ENCODE peak calls at places on chromosomes 7 and 10, in six cellular contexts. D is A549, H is progenitor cell of endocrine pancreas, T is K562, J is NB4, C is mammary epithelial cell. Z is an unnamed sample.

GRCh38 chr10:5234106-5234877 is 37.7 kb downstream of the AKR1C4 start:
- DNase-seq in D (peak), H (no peak), T (no peak), J (peak), C (peak), Z (no peak)

GRCh38 chr10:18312385-18313145 is 172.3 kb downstream of the CACNB2 start:
- DNase-seq in D (peak), H (no peak), T (peak), J (peak), C (peak), Z (peak)

GRCh38 chr7:31263363-31263762 is 77.2 kb downstream of the NEUROD6 start:
- DNase-seq in D (no peak), H (no peak), T (no peak), J (no peak), C (peak), Z (no peak)

GRCh38 chr7:80463272-80463920 is 48.5 kb downstream of the GNAT3 start:
- DNase-seq in D (peak), H (no peak), T (no peak), J (no peak), C (no peak), Z (no peak)

GRCh38 chr10:30160431-30160982 is 101.1 kb upstream of the JCAD start:
- DNase-seq in D (no peak), H (no peak), T (peak), J (no peak), C (no peak), Z (no peak)

GRCh38 chr10:89029201-89029600 is 38.6 kb downstream of the FAS start:
- DNase-seq in D (no peak), H (no peak), T (no peak), J (no peak), C (no peak), Z (no peak)

GRCh38 chr10:373516-374309 is 238.5 kb downstream of the ZMYND11 start:
- DNase-seq in D (peak), H (no peak), T (no peak), J (no peak), C (peak), Z (peak)

GRCh38 chr10:31582365-31583052 is 263.5 kb downstream of the ZEB1 start:
- DNase-seq in D (peak), H (no peak), T (no peak), J (no peak), C (no peak), Z (peak)

GRCh38 chr10:51832652-51833383 is 133.4 kb upstream of the CSTF2T start:
- DNase-seq in D (peak), H (no peak), T (no peak), J (peak), C (peak), Z (peak)

GRCh38 chr7:81845628-81846259 is 75.9 kb upstream of the HGF start:
- DNase-seq in D (no peak), H (no peak), T (no peak), J (peak), C (no peak), Z (no peak)

GRCh38 chr7:149772236-149772820 is 1.1 kb downstream of the ZNF467 start:
- DNase-seq in D (no peak), H (peak), T (peak), J (no peak), C (no peak), Z (no peak)

GRCh38 chr10:84293574-84294016 is 34.8 kb upstream of the CCSER2 start:
- DNase-seq in D (no peak), H (no peak), T (peak), J (peak), C (no peak), Z (no peak)

GRCh38 chr7:5228066-5228465 is 38.0 kb downstream of the WIPI2 start:
- DNase-seq in D (no peak), H (no peak), T (no peak), J (no peak), C (no peak), Z (no peak)

GRCh38 chr7:130904031-130904757 is 170.2 kb upstream of the KLF14 start:
- DNase-seq in D (peak), H (no peak), T (peak), J (no peak), C (peak), Z (peak)

GRCh38 chr7:135537905-135538304 is 19.8 kb upstream of the NUP205 start:
- DNase-seq in D (no peak), H (no peak), T (no peak), J (peak), C (no peak), Z (no peak)

GRCh38 chr7:81669476-81670105 is 100.3 kb downstream of the HGF start:
- DNase-seq in D (peak), H (no peak), T (no peak), J (no peak), C (no peak), Z (no peak)

GRCh38 chr10:124091646-124092269 is 1.6 kb downstream of the CHST15 start:
- DNase-seq in D (no peak), H (peak), T (no peak), J (no peak), C (peak), Z (no peak)

GRCh38 chr10:77546048-77546447 is 91.6 kb downstream of the KCNMA1 start:
- DNase-seq in D (no peak), H (no peak), T (no peak), J (no peak), C (no peak), Z (no peak)

GRCh38 chr10:129659881-129660280 is 192.8 kb downstream of the MGMT start:
- DNase-seq in D (no peak), H (no peak), T (no peak), J (peak), C (no peak), Z (no peak)

GRCh38 chr10:57955076-57955475 is 312.6 kb downstream of the IPMK start:
- DNase-seq in D (no peak), H (no peak), T (no peak), J (no peak), C (peak), Z (no peak)

GRCh38 chr10:106082865-106083264 is 1081.6 kb downstream of the SORCS1 start:
- DNase-seq in D (no peak), H (no peak), T (no peak), J (no peak), C (no peak), Z (no peak)

GRCh38 chr10:63885159-63885558 is 364.0 kb downstream of the REEP3 start:
- DNase-seq in D (no peak), H (no peak), T (no peak), J (no peak), C (no peak), Z (no peak)

GRCh38 chr7:47228386-47229014 is 353.4 kb downstream of the TNS3 start:
- DNase-seq in D (peak), H (no peak), T (peak), J (peak), C (no peak), Z (no peak)

GRCh38 chr7:116802784-116803183 is 59.6 kb upstream of the CAPZA2 start:
- DNase-seq in D (peak), H (no peak), T (peak), J (peak), C (peak), Z (peak)

GRCh38 chr7:49255061-49255460 is 330.7 kb downstream of the CDC14C start:
- DNase-seq in D (no peak), H (no peak), T (no peak), J (no peak), C (peak), Z (no peak)

GRCh38 chr7:1466524-1467271 is 7.4 kb upstream of the MICALL2 start:
- DNase-seq in D (peak), H (no peak), T (peak), J (no peak), C (no peak), Z (no peak)

GRCh38 chr7:80703272-80703671 is 64.8 kb downstream of the CD36 start:
- DNase-seq in D (no peak), H (no peak), T (no peak), J (no peak), C (no peak), Z (no peak)

GRCh38 chr10:55628260-55628701 is 732.8 kb downstream of the ZWINT start:
- DNase-seq in D (peak), H (peak), T (no peak), J (no peak), C (no peak), Z (no peak)

GRCh38 chr7:136002802-136003201 is 25.6 kb upstream of the MTPN start:
- DNase-seq in D (no peak), H (no peak), T (no peak), J (no peak), C (no peak), Z (no peak)

GRCh38 chr7:82167568-82168314 is 275.8 kb downstream of the CACNA2D1 start:
- DNase-seq in D (peak), H (no peak), T (no peak), J (no peak), C (no peak), Z (no peak)

GRCh38 chr7:42214063-42214679 is 22.8 kb downstream of the GLI3 start:
- DNase-seq in D (no peak), H (no peak), T (no peak), J (no peak), C (no peak), Z (no peak)

GRCh38 chr7:99829520-99830160 is 1.8 kb downstream of the CYP3A43 start:
- DNase-seq in D (no peak), H (no peak), T (no peak), J (no peak), C (peak), Z (no peak)

GRCh38 chr7:157032128-157032527 is 21.7 kb upstream of the MNX1 start:
- DNase-seq in D (no peak), H (no peak), T (no peak), J (no peak), C (no peak), Z (no peak)

GRCh38 chr7:50304158-50304910 is at the start of gene IKZF1:
- DNase-seq in D (no peak), H (peak), T (peak), J (peak), C (peak), Z (no peak)

GRCh38 chr7:111232249-111233084 is 141.5 kb downstream of the LRRN3 start:
- DNase-seq in D (peak), H (no peak), T (no peak), J (peak), C (peak), Z (no peak)

GRCh38 chr7:156861212-156861611 is 31.8 kb downstream of the LMBR1 start:
- DNase-seq in D (no peak), H (no peak), T (no peak), J (no peak), C (no peak), Z (no peak)

GRCh38 chr10:3472705-3473078 is 300.1 kb upstream of the PITRM1 start:
- DNase-seq in D (peak), H (no peak), T (no peak), J (no peak), C (peak), Z (peak)

GRCh38 chr10:108757946-108758345 is 1165.4 kb downstream of the XPNPEP1 start:
- DNase-seq in D (no peak), H (no peak), T (no peak), J (no peak), C (no peak), Z (no peak)

GRCh38 chr10:131710142-131710861 is 190.5 kb upstream of the PPP2R2D start:
- DNase-seq in D (no peak), H (no peak), T (no peak), J (no peak), C (no peak), Z (no peak)

GRCh38 chr7:137682596-137682995 is 164.2 kb downstream of the DGKI start:
- DNase-seq in D (no peak), H (no peak), T (no peak), J (no peak), C (peak), Z (no peak)

GRCh38 chr7:137685439-137686164 is 161.2 kb downstream of the DGKI start:
- DNase-seq in D (no peak), H (no peak), T (no peak), J (no peak), C (no peak), Z (no peak)

GRCh38 chr7:137681657-137682562 is 164.9 kb downstream of the DGKI start:
- DNase-seq in D (no peak), H (no peak), T (no peak), J (peak), C (peak), Z (no peak)

GRCh38 chr7:137684316-137684715 is 162.5 kb downstream of the DGKI start:
- DNase-seq in D (no peak), H (no peak), T (no peak), J (no peak), C (no peak), Z (no peak)

GRCh38 chr7:137684776-137685175 is 162.0 kb downstream of the DGKI start:
- DNase-seq in D (no peak), H (no peak), T (no peak), J (no peak), C (no peak), Z (no peak)
- TF ChIP-seq CTCF in D (no peak), H (no peak), T (no peak), J (no peak), C (no peak), Z (no peak)

GRCh38 chr7:102433319-102434038 is at the start of gene ORAI2:
- DNase-seq in D (peak), H (peak), T (peak), J (peak), C (peak), Z (no peak)
- TF ChIP-seq CTCF in D (no peak), H (no peak), T (peak), J (no peak), C (no peak), Z (no peak)

GRCh38 chr7:13117103-13117502 is 429.7 kb downstream of the ARL4A start:
- DNase-seq in D (peak), H (no peak), T (no peak), J (peak), C (no peak), Z (no peak)
- TF ChIP-seq CTCF in D (peak), H (peak), T (peak), J (peak), C (peak), Z (peak)

GRCh38 chr10:71912431-71912830 is 51.8 kb upstream of the CHST3 start:
- DNase-seq in D (peak), H (no peak), T (peak), J (no peak), C (no peak), Z (no peak)
- TF ChIP-seq CTCF in D (no peak), H (no peak), T (peak), J (no peak), C (peak), Z (no peak)